ENCODE peak calls at places on chromosomes 3 and 15, in five cellular contexts. W, G, U, X and D are unnamed samples.

GRCh38 chr15:29124581-29125381 is 144.8 kb downstream of the NSMCE3 start:
- DNase-seq in W (no peak), G (no peak), U (peak), X (no peak), D (no peak)

GRCh38 chr15:44501768-44502366 is 35.1 kb upstream of the EIF3J start:
- DNase-seq in W (no peak), G (no peak), U (peak), X (no peak), D (peak)

GRCh38 chr15:62494144-62494543 is 329.1 kb upstream of the C2CD4B start:
- DNase-seq in W (no peak), G (no peak), U (no peak), X (no peak), D (no peak)

GRCh38 chr15:96321422-96322391 is 8.8 kb upstream of the NR2F2 start:
- DNase-seq in W (no peak), G (no peak), U (peak), X (no peak), D (no peak)

GRCh38 chr3:34346656-34347055 is 548.2 kb downstream of the PDCD6IP start:
- DNase-seq in W (no peak), G (no peak), U (no peak), X (no peak), D (no peak)

GRCh38 chr3:136752046-136752326 is 192 bp downstream of the STAG1 start:
- DNase-seq in W (no peak), G (peak), U (no peak), X (no peak), D (no peak)

GRCh38 chr3:152910211-152910610 is 75.3 kb downstream of the P2RY1 start:
- DNase-seq in W (no peak), G (no peak), U (peak), X (no peak), D (no peak)

GRCh38 chr15:69475769-69476358 is 23.2 kb downstream of the RPLP1 start:
- DNase-seq in W (peak), G (peak), U (peak), X (peak), D (peak)

GRCh38 chr15:100785181-100786138 is 94.2 kb upstream of the ALDH1A3 start:
- DNase-seq in W (no peak), G (no peak), U (no peak), X (no peak), D (no peak)

GRCh38 chr15:81830520-81830919 is 215.3 kb downstream of the MEX3B start:
- DNase-seq in W (no peak), G (no peak), U (no peak), X (no peak), D (no peak)

GRCh38 chr15:62456011-62456920 is 291.2 kb upstream of the C2CD4B start:
- DNase-seq in W (no peak), G (no peak), U (no peak), X (no peak), D (no peak)

GRCh38 chr3:20073068-20073467 is 32.8 kb downstream of the KAT2B start:
- DNase-seq in W (no peak), G (no peak), U (no peak), X (no peak), D (peak)

GRCh38 chr3:42685363-42685881 is at the start of gene KLHL40:
- DNase-seq in W (no peak), G (no peak), U (no peak), X (no peak), D (no peak)

GRCh38 chr3:134373278-134373941 is 837 bp downstream of the AMOTL2 start:
- DNase-seq in W (no peak), G (peak), U (peak), X (no peak), D (peak)

GRCh38 chr15:92495468-92495867 is 101.8 kb downstream of the ST8SIA2 start:
- DNase-seq in W (no peak), G (no peak), U (no peak), X (no peak), D (no peak)

GRCh38 chr3:111978493-111978832 is 363 bp upstream of the ABHD10 start:
- DNase-seq in W (no peak), G (no peak), U (no peak), X (no peak), D (no peak)

GRCh38 chr3:37477713-37478487 is 303.5 kb upstream of the LRRFIP2 start:
- DNase-seq in W (no peak), G (no peak), U (no peak), X (no peak), D (no peak)

GRCh38 chr15:56886450-56886856 is 32.0 kb upstream of the TCF12 start:
- DNase-seq in W (no peak), G (no peak), U (no peak), X (no peak), D (no peak)

GRCh38 chr3:107208100-107208499 is 169.1 kb upstream of the CCDC54 start:
- DNase-seq in W (no peak), G (no peak), U (peak), X (no peak), D (peak)

GRCh38 chr3:126005951-126006350 is 37.0 kb downstream of the ROPN1B start:
- DNase-seq in W (no peak), G (no peak), U (peak), X (no peak), D (no peak)

GRCh38 chr3:193929373-193929772 is 206.6 kb upstream of the HES1 start:
- DNase-seq in W (no peak), G (no peak), U (no peak), X (no peak), D (no peak)